ENCODE peak calls at places on chromosomes 12 and 14, in nine cellular contexts. P is RWPE1, L is thoracic aorta, M is kidney, C is pancreas, U is uterus, V is ovary, Q is osteoblast, J is hepatocyte. N is an unnamed sample.

GRCh38 chr12:27707216-27707615 is 3.4 kb upstream of the MRPS35 start:
- DNase-seq in M (no peak), Q (no peak), L (no peak), V (no peak), C (no peak), U (no peak), P (no peak), J (no peak), N (no peak)

GRCh38 chr14:76855066-76855465 is 28.9 kb downstream of the LRRC74A start:
- DNase-seq in C (no peak), M (no peak), L (no peak), Q (no peak), V (no peak), P (no peak), U (no peak), J (no peak), N (no peak)

GRCh38 chr14:60350366-60350720 is 101.3 kb downstream of the PPM1A start:
- DNase-seq in L (no peak), V (no peak), C (no peak), U (no peak), M (no peak), Q (no peak), J (no peak), P (no peak), N (no peak)

GRCh38 chr12:77560714-77561113 is 270.0 kb upstream of the NAV3 start:
- DNase-seq in M (peak), P (no peak), L (no peak), C (no peak), Q (no peak), V (no peak), J (no peak), U (no peak), N (no peak)

GRCh38 chr14:75205586-75205985 is 29.2 kb upstream of the TMED10 start:
- DNase-seq in V (no peak), P (no peak), U (no peak), J (no peak), C (no peak), Q (peak), L (no peak), M (no peak), N (no peak)

GRCh38 chr12:63354919-63355318 is 203.9 kb upstream of the AVPR1A start:
- DNase-seq in M (no peak), L (no peak), C (no peak), U (no peak), J (peak), P (no peak), Q (no peak), V (no peak), N (no peak)

GRCh38 chr14:59330455-59330854 is 134.7 kb downstream of the GPR135 start:
- DNase-seq in Q (no peak), M (no peak), P (no peak), V (peak), U (no peak), J (no peak), C (no peak), L (no peak), N (no peak)

GRCh38 chr12:119803391-119803791 is 73.7 kb downstream of the CIT start:
- DNase-seq in J (peak), C (no peak), V (no peak), P (no peak), M (no peak), L (no peak), U (no peak), Q (no peak), N (no peak)

GRCh38 chr14:104592785-104593184 is 11.8 kb downstream of the TMEM179 start:
- DNase-seq in J (no peak), M (no peak), P (no peak), Q (peak), U (no peak), C (no peak), V (no peak), L (no peak), N (no peak)

GRCh38 chr14:53306267-53306721 is 153.2 kb upstream of the DDHD1 start:
- DNase-seq in P (peak), V (peak), C (peak), L (no peak), J (peak), Q (peak), U (peak), M (no peak), N (no peak)

GRCh38 chr14:53613404-53614253 is 343.0 kb downstream of the BMP4 start:
- DNase-seq in U (no peak), P (peak), J (peak), Q (no peak), C (peak), L (no peak), M (peak), V (no peak), N (no peak)

GRCh38 chr12:45165284-45165683 is 50.6 kb upstream of the ANO6 start:
- DNase-seq in J (no peak), L (no peak), Q (no peak), U (no peak), P (no peak), C (no peak), M (no peak), V (no peak), N (no peak)

GRCh38 chr12:15179672-15180071 is 41.5 kb downstream of the RERG start:
- DNase-seq in V (no peak), U (no peak), J (no peak), C (no peak), L (no peak), P (no peak), M (no peak), Q (no peak), N (no peak)

DNA sequence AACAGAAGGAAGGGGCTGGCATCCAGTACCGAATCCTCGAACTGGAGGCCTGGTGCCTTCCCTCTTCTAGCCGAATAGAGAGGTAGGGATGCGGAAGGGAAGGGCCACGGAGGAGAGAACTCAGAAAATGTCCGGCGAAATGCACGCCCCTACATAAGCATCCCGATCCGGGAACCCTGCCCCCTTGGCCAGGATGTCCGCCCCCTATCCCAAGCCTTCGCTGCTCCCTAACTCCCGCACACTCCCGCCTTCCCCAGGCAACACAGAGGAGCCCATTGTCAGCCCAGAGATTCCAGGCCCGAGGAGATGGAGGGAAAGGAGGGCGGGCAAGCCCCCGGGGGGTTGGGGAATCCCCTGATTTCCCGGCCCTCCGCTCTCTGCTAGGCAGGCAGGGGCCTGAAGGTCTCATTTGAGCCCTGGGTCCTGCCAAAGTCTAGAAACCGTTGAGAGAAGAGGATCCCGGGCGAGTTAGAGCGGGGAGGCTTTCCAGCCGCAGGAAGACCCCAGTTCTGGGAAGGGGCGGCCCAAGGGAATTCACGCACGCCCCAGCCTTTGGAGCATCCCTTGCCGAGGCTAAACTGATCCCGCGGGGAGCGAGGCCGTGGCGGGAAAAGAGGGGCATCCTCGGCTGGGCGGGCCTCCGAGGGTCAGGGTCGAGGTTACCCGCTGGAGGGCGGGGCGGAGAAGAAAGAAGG is 569 bp upstream of the ARHGEF40 start:
- DNase-seq in M (peak), L (no peak), C (peak), P (peak), J (peak), Q (peak), U (peak), V (peak), N (no peak)
- H3K27ac ChIP-seq in M (peak), L (peak), C (peak), P (peak), J (peak), Q (peak), U (peak), V (peak), N (peak)

DNA sequence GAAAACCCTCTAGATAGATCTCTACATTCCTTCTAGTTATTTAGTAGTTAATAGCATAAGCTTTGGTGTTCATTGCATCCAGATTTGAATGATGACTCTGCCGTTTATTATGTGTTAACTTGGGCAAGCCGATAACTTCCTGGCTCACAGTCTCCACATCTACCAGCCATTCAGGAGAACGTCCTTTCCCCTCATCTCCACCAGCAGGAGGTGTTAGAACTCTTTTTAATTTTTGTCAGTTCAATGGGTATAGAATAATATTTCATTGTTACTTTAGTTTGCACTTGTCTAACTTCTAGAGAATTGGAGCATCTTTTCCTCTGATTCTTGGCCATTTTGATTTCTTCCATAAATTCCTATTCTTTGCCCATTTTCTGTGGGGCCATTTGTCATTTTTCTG is 30.0 kb upstream of the WSCD2 start:
- DNase-seq in Q (no peak), L (no peak), M (no peak), P (no peak), C (no peak), U (no peak), J (no peak), V (no peak), N (peak)
- TF ChIP-seq CTCF in Q (peak), L (peak), M (no peak), P (no peak), C (no peak), U (peak), J (peak), V (no peak), N (peak)

GRCh38 chr12:53603804-53604203 is 22.4 kb downstream of the ATF7 start:
- DNase-seq in Q (no peak), V (no peak), C (no peak), P (no peak), L (no peak), J (no peak), U (no peak), M (no peak), N (no peak)

GRCh38 chr12:53603196-53603595 is 23.0 kb downstream of the ATF7 start:
- DNase-seq in J (no peak), Q (no peak), P (no peak), V (no peak), C (no peak), M (no peak), L (no peak), U (no peak), N (no peak)

GRCh38 chr12:53601296-53601847 is 24.8 kb downstream of the ATF7 start:
- DNase-seq in L (no peak), J (no peak), U (no peak), C (no peak), V (peak), M (peak), Q (no peak), P (no peak), N (no peak)

GRCh38 chr12:53602176-53602942 is 23.8 kb downstream of the ATF7 start:
- DNase-seq in M (no peak), U (no peak), Q (no peak), L (no peak), C (no peak), V (no peak), J (no peak), P (no peak), N (no peak)

DNA sequence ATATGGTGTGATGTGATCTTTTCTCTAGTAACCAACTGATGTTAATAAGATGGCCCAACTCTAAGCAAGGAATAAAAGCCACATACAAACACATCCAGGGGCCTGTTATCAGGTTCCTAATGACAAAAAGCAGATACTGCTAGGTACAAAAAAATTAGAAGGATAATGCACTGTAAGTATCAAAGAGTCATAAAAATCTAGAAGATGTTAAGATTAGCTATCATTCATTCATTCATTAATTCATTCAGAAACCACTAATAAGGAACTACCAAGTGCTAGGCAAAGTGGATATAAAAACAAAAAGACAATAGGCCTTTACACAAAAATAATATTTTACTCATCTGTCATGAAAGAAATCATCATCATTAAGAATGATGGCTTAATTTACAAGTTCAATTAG is 21.6 kb downstream of the ATF7 start:
- DNase-seq in Q (no peak), L (no peak), P (no peak), U (no peak), J (no peak), M (no peak), C (no peak), V (no peak), N (no peak)
- H3K27ac ChIP-seq in Q (no peak), L (no peak), P (no peak), U (no peak), J (no peak), M (no peak), C (no peak), V (no peak), N (no peak)

GRCh38 chr14:90756755-90757345 is 59.4 kb downstream of the TTC7B start:
- DNase-seq in P (no peak), Q (no peak), V (no peak), M (no peak), C (no peak), U (no peak), L (no peak), J (no peak), N (no peak)
- TF ChIP-seq CTCF in P (no peak), Q (no peak), V (no peak), M (no peak), C (no peak), U (no peak), L (no peak), J (no peak), N (no peak)

GRCh38 chr12:78914859-78915331 is 50.3 kb downstream of the SYT1 start:
- DNase-seq in C (no peak), P (peak), U (no peak), L (no peak), M (no peak), V (no peak), Q (no peak), J (peak), N (no peak)
- H3K27ac ChIP-seq in C (no peak), P (no peak), U (no peak), L (no peak), M (no peak), V (no peak), Q (no peak), J (no peak), N (no peak)

GRCh38 chr12:51247523-51248206 is 9.0 kb downstream of the DAZAP2 start:
- DNase-seq in P (no peak), U (no peak), L (no peak), Q (no peak), V (no peak), C (no peak), M (no peak), J (no peak), N (no peak)

GRCh38 chr12:51245476-51246253 is 7.0 kb downstream of the DAZAP2 start:
- DNase-seq in V (no peak), C (no peak), M (no peak), Q (no peak), P (no peak), U (no peak), L (no peak), J (no peak), N (no peak)

GRCh38 chr12:51242896-51243295 is 4.3 kb downstream of the DAZAP2 start:
- DNase-seq in M (no peak), L (no peak), J (no peak), V (no peak), U (no peak), P (no peak), C (no peak), Q (no peak), N (no peak)

GRCh38 chr12:51244269-51244668 is 5.6 kb downstream of the DAZAP2 start:
- DNase-seq in Q (no peak), L (no peak), M (no peak), U (no peak), C (no peak), V (no peak), J (no peak), P (no peak), N (no peak)

DNA sequence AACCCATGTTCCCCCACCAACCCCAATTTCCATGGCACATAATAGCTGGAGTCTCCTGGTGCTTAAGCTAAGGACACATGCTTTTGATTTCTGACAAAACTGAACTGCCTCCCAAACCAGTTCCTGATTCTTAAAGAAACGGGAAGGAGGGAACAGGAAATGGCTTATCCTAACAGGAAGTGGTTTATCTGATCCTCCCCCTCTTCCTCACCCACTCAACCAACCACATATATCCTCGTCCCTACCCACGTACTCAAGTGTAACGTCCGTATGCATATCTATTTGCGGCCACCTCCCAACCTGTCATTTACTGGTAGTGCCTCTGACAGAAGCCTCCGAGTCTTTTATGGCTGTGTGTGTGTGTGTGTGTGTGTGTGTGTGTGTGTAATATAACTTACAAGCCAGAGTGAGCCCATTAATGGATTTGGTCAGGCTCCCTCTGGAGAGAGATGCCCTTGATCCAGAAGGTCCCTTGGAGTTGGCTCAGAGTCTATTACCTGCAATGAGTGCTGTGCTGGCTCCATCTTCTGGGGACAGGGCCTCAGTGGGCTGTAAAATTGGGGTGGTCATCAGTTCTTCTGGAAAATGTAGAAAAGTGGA is 7.7 kb downstream of the DAZAP2 start:
- DNase-seq in U (no peak), V (no peak), L (no peak), C (no peak), Q (peak), M (no peak), P (no peak), J (no peak), N (no peak)
- TF ChIP-seq CTCF in U (no peak), V (no peak), L (no peak), C (no peak), Q (no peak), M (no peak), P (no peak), J (peak), N (no peak)

GRCh38 chr12:123058980-123059379 is 78.5 kb downstream of the ARL6IP4 start:
- DNase-seq in P (no peak), Q (no peak), U (no peak), M (no peak), C (no peak), L (no peak), J (no peak), V (peak), N (no peak)

GRCh38 chr12:123057505-123058265 is 77.2 kb downstream of the ARL6IP4 start:
- DNase-seq in V (no peak), M (no peak), P (no peak), L (no peak), J (no peak), C (no peak), U (no peak), Q (no peak), N (no peak)

GRCh38 chr12:123061806-123062205 is 81.3 kb downstream of the ARL6IP4 start:
- DNase-seq in J (no peak), Q (peak), V (no peak), L (no peak), P (no peak), C (no peak), U (no peak), M (no peak), N (no peak)

GRCh38 chr12:123058471-123058870 is 78.0 kb downstream of the ARL6IP4 start:
- DNase-seq in U (no peak), Q (no peak), V (no peak), J (no peak), L (no peak), C (no peak), M (no peak), P (no peak), N (no peak)

DNA sequence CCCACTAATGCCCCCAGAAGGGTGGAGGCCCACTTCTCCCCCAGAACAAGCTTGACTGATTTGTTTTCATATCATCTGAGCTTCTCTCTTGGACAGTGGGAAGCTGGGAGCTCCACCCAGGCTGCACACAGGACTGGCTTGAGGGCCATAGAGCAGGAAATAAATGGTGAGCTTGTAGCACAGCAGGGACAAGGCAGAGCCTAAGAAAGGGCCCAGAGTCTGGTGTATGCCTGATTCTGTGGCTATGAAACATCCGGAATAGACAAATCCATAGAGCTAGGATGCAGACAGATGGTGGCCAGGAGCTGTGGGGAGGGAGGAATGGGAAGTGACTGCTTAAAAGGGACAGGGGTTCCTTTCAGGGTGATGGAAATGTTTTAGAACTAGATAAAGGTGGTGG is 79.0 kb downstream of the ARL6IP4 start:
- DNase-seq in M (no peak), C (no peak), V (no peak), P (no peak), J (no peak), Q (no peak), U (no peak), L (no peak), N (no peak)
- H3K27ac ChIP-seq in M (peak), C (no peak), V (peak), P (no peak), J (no peak), Q (no peak), U (peak), L (no peak), N (peak)

DNA sequence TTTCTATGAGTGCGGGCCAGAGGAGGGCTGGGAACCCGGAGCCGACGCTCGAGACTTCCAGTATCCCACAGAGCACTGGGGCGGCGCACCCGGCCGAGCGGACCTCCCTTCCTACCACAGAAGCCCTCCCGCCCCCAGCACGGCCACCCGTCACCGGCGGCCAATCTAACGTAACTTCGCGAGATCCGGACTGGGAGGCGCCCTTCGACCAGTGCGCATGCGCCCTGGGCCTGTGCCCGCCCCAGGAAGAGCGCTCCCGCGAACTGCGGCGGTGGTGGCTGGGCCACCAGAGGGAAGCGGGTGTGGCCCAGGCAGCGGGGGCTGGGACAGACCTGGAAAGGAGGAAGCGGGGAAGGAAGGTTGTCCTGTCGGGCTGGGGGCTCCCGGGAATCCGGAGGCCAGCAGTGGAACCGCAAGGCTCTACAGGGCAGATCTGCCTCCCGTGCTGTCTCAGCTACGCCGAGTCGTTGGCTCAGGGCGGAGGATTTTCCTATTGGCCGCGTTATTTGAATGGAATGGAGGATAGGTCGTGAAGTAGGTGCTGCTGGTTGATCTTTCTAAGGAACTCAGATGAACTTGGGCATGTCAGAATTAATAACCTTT is at the start of gene PPP1R12A:
- DNase-seq in Q (peak), J (peak), C (peak), V (peak), P (peak), M (peak), L (peak), U (peak), N (peak)
- TF ChIP-seq CTCF in Q (no peak), J (no peak), C (no peak), V (peak), P (no peak), M (no peak), L (peak), U (peak), N (no peak)

N was measured in coronary artery.